ENCODE peak calls at places on chromosomes 6 and 20, in seven cellular contexts. Q is lower lobe of right lung, L is GM04503, P is HEK293T, W is NT2/D1, Z is GM10248, T is mesothelial cell of epicardium. N is an unnamed sample.

GRCh38 chr20:52731086-52731485 is 241.1 kb upstream of the TSHZ2 start:
- DNase-seq in Q (no peak), L (no peak), P (no peak), W (peak), Z (no peak), T (no peak), N (no peak)

GRCh38 chr20:15917333-15917732 is 655.9 kb downstream of the KIF16B start:
- DNase-seq in Q (no peak), L (no peak), P (no peak), W (no peak), Z (no peak), T (no peak), N (no peak)

GRCh38 chr6:53517021-53517420 is 27.9 kb downstream of the GCLC start:
- DNase-seq in Q (no peak), L (no peak), P (no peak), W (no peak), Z (no peak), T (no peak), N (no peak)

GRCh38 chr6:11996751-11997150 is 15.4 kb upstream of the HIVEP1 start:
- DNase-seq in Q (no peak), L (no peak), P (no peak), W (no peak), Z (no peak), T (no peak), N (no peak)

GRCh38 chr6:157241411-157241979 is 81.8 kb downstream of the TMEM242 start:
- DNase-seq in Q (no peak), L (no peak), P (no peak), W (no peak), Z (no peak), T (no peak), N (no peak)

GRCh38 chr6:5290097-5290496 is 28.8 kb downstream of the FARS2 start:
- DNase-seq in Q (no peak), L (no peak), P (no peak), W (no peak), Z (no peak), T (no peak), N (no peak)

GRCh38 chr6:21594427-21595264 is 1.1 kb downstream of the SOX4 start:
- DNase-seq in Q (peak), L (no peak), P (peak), W (no peak), Z (peak), T (peak), N (no peak)

GRCh38 chr6:29649701-29650673 is 6.9 kb upstream of the MOG start:
- DNase-seq in Q (peak), L (peak), P (peak), W (peak), Z (peak), T (peak), N (peak)

GRCh38 chr6:75493400-75494064 is at the start of gene FILIP1:
- DNase-seq in Q (peak), L (no peak), P (peak), W (no peak), Z (no peak), T (no peak), N (no peak)

GRCh38 chr20:62958388-62959100 is 6.0 kb downstream of the SLC17A9 start:
- DNase-seq in Q (no peak), L (no peak), P (no peak), W (no peak), Z (no peak), T (no peak), N (no peak)

GRCh38 chr20:49607568-49607967 is 39.6 kb upstream of the PTGIS start:
- DNase-seq in Q (no peak), L (no peak), P (no peak), W (no peak), Z (no peak), T (no peak), N (no peak)

GRCh38 chr6:83169096-83169495 is 24.0 kb downstream of the PGM3 start:
- DNase-seq in Q (no peak), L (no peak), P (no peak), W (no peak), Z (no peak), T (no peak), N (no peak)

GRCh38 chr20:4483481-4483880 is 238.2 kb upstream of the PRND start:
- DNase-seq in Q (no peak), L (no peak), P (no peak), W (no peak), Z (no peak), T (no peak), N (no peak)

GRCh38 chr6:33759887-33760629 is 13.4 kb upstream of the IP6K3 start:
- DNase-seq in Q (no peak), L (no peak), P (no peak), W (no peak), Z (no peak), T (no peak), N (no peak)

GRCh38 chr6:151327079-151327478 is 64.3 kb downstream of the ZBTB2 start:
- DNase-seq in Q (no peak), L (no peak), P (no peak), W (no peak), Z (no peak), T (no peak), N (no peak)

GRCh38 chr6:115573866-115574265 is 486.8 kb downstream of the FRK start:
- DNase-seq in Q (no peak), L (no peak), P (no peak), W (no peak), Z (no peak), T (no peak), N (no peak)

GRCh38 chr20:64212750-64213149 is 42.8 kb upstream of the PCMTD2 start:
- DNase-seq in Q (no peak), L (peak), P (no peak), W (no peak), Z (no peak), T (no peak), N (no peak)

GRCh38 chr6:41449399-41450245 is 96.6 kb upstream of the FOXP4 start:
- DNase-seq in Q (no peak), L (no peak), P (no peak), W (no peak), Z (no peak), T (no peak), N (no peak)

GRCh38 chr6:136470044-136470443 is 80.2 kb downstream of the MAP7 start:
- DNase-seq in Q (no peak), L (no peak), P (no peak), W (no peak), Z (no peak), T (no peak), N (no peak)

GRCh38 chr20:53847118-53847842 is 223.1 kb downstream of the BCAS1 start:
- DNase-seq in Q (no peak), L (no peak), P (no peak), W (no peak), Z (no peak), T (no peak), N (peak)

GRCh38 chr6:159473844-159474243 is 219.2 kb downstream of the SOD2 start:
- DNase-seq in Q (no peak), L (no peak), P (no peak), W (no peak), Z (no peak), T (no peak), N (no peak)

GRCh38 chr6:123945386-123945785 is 141.7 kb downstream of the NKAIN2 start:
- DNase-seq in Q (no peak), L (no peak), P (no peak), W (no peak), Z (no peak), T (no peak), N (no peak)

GRCh38 chr6:3232017-3232838 is 4.8 kb upstream of the TUBB2B start:
- DNase-seq in Q (no peak), L (no peak), P (no peak), W (no peak), Z (no peak), T (no peak), N (no peak)

N was measured in SIG-M5.